ENCODE peak calls at places on chromosomes 7 and 10, in six cellular contexts. One of them, this sample, is unnamed.

GRCh38 chr10:23610626-23611307 is 171.9 kb downstream of the OTUD1 start:
- DNase-seq in IMR-90: no peak
- DNase-seq in AG04450: no peak
- DNase-seq in CD4-positive, alpha-beta memory T cell: no peak
- DNase-seq in lung: no peak
- DNase-seq in gastrocnemius medialis: no peak
- DNase-seq in this sample: no peak

GRCh38 chr7:88223265-88223664 is 3.4 kb upstream of the SRI start:
- DNase-seq in IMR-90: no peak
- DNase-seq in AG04450: no peak
- DNase-seq in CD4-positive, alpha-beta memory T cell: no peak
- DNase-seq in lung: no peak
- DNase-seq in gastrocnemius medialis: no peak
- DNase-seq in this sample: no peak

GRCh38 chr10:110305767-110306451 is 1.2 kb upstream of the SMNDC1 start:
- DNase-seq in IMR-90: peak; percentile 95
- DNase-seq in AG04450: peak; percentile 83
- DNase-seq in CD4-positive, alpha-beta memory T cell: peak; percentile 82
- DNase-seq in lung: no peak
- DNase-seq in gastrocnemius medialis: peak; percentile 30
- DNase-seq in this sample: no peak

GRCh38 chr10:43131256-43131655 is 7.0 kb upstream of the CSGALNACT2 start:
- DNase-seq in IMR-90: no peak
- DNase-seq in AG04450: no peak
- DNase-seq in CD4-positive, alpha-beta memory T cell: no peak
- DNase-seq in lung: peak; percentile 7
- DNase-seq in gastrocnemius medialis: no peak
- DNase-seq in this sample: no peak

GRCh38 chr10:76055963-76056362 is 624.5 kb downstream of the LRMDA start:
- DNase-seq in IMR-90: no peak
- DNase-seq in AG04450: no peak
- DNase-seq in CD4-positive, alpha-beta memory T cell: no peak
- DNase-seq in lung: no peak
- DNase-seq in gastrocnemius medialis: no peak
- DNase-seq in this sample: no peak

GRCh38 chr10:96285331-96285752 is 14.0 kb upstream of the BLNK start:
- DNase-seq in IMR-90: no peak
- DNase-seq in AG04450: no peak
- DNase-seq in CD4-positive, alpha-beta memory T cell: no peak
- DNase-seq in lung: no peak
- DNase-seq in gastrocnemius medialis: no peak
- DNase-seq in this sample: no peak

GRCh38 chr10:99730026-99730425 is 1.9 kb downstream of the COX15 start:
- DNase-seq in IMR-90: peak; percentile 70
- DNase-seq in AG04450: no peak
- DNase-seq in CD4-positive, alpha-beta memory T cell: no peak
- DNase-seq in lung: no peak
- DNase-seq in gastrocnemius medialis: no peak
- DNase-seq in this sample: no peak

GRCh38 chr10:102918817-102919236 is 733 bp downstream of the CNNM2 start:
- DNase-seq in IMR-90: no peak
- DNase-seq in AG04450: no peak
- DNase-seq in CD4-positive, alpha-beta memory T cell: peak; percentile 42
- DNase-seq in lung: no peak
- DNase-seq in gastrocnemius medialis: no peak
- DNase-seq in this sample: no peak

GRCh38 chr7:130732980-130733865 is 784 bp downstream of the KLF14 start:
- DNase-seq in IMR-90: peak; percentile 1
- DNase-seq in AG04450: no peak
- DNase-seq in CD4-positive, alpha-beta memory T cell: peak; percentile 15
- DNase-seq in lung: no peak
- DNase-seq in gastrocnemius medialis: peak; percentile 17
- DNase-seq in this sample: peak; percentile 69

GRCh38 chr7:107993879-107994278 is 9.1 kb downstream of the LAMB1 start:
- DNase-seq in IMR-90: peak; percentile 46
- DNase-seq in AG04450: no peak
- DNase-seq in CD4-positive, alpha-beta memory T cell: no peak
- DNase-seq in lung: no peak
- DNase-seq in gastrocnemius medialis: no peak
- DNase-seq in this sample: no peak

GRCh38 chr7:107538001-107538400 is 25.7 kb downstream of the COG5 start:
- DNase-seq in IMR-90: no peak
- DNase-seq in AG04450: no peak
- DNase-seq in CD4-positive, alpha-beta memory T cell: no peak
- DNase-seq in lung: no peak
- DNase-seq in gastrocnemius medialis: no peak
- DNase-seq in this sample: no peak

GRCh38 chr7:156984209-156984891 is 26.1 kb downstream of the MNX1 start:
- DNase-seq in IMR-90: peak; percentile 28
- DNase-seq in AG04450: peak; percentile 8
- DNase-seq in CD4-positive, alpha-beta memory T cell: no peak
- DNase-seq in lung: no peak
- DNase-seq in gastrocnemius medialis: peak; percentile 46
- DNase-seq in this sample: no peak

DNA sequence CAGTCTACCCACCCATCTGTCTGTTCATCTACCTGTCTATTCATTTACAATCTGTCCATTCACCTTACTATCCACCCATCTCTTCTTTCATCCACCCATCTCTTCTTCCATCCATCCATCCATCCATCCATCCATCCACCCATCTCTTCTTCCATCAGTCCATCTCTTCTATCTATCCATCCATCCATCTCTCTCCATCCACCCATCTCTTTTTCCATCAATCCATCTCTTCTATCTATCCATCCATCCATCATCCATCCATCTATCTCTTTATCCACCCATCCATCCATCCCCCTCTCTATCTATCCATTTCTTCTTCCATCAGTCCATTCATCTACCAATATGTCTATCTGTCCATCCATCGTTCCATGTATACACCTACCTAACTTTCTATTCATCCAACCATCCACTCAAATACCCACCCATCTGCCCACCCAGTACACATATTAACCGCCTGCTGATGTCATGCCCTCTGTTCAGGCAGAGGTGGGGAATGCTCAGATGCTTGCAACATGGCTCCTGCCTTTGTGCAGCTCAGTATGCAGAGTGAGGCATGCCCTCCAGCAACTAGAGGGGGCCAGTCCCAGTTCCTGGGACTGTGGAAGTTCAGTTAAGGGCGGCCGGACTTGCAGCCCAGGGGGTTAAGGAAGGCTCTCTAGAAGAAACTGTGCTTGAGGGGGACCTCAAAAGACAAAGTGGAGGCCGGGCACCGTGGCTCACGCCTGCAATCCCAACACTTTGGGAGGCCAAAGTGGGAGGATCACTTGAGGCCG is 11.3 kb upstream of the MLXIPL start:
- DNase-seq in IMR-90: no peak
- DNase-seq in AG04450: no peak
- DNase-seq in CD4-positive, alpha-beta memory T cell: no peak
- DNase-seq in lung: no peak
- DNase-seq in gastrocnemius medialis: no peak
- DNase-seq in this sample: no peak
- H3K27ac ChIP-seq in IMR-90: no peak overlapping the region
- H3K27ac ChIP-seq in AG04450: no peak overlapping the region
- H3K27ac ChIP-seq in CD4-positive, alpha-beta memory T cell: no peak overlapping the region
- H3K27ac ChIP-seq in lung: no peak overlapping the region
- H3K27ac ChIP-seq in gastrocnemius medialis: no peak overlapping the region
- H3K27ac ChIP-seq in this sample: no peak overlapping the region

GRCh38 chr10:28471705-28472050 is 61.2 kb upstream of the WAC start:
- DNase-seq in IMR-90: no peak
- DNase-seq in AG04450: no peak
- DNase-seq in CD4-positive, alpha-beta memory T cell: no peak
- DNase-seq in lung: no peak
- DNase-seq in gastrocnemius medialis: no peak
- DNase-seq in this sample: no peak
- H3K27ac ChIP-seq in IMR-90: no peak overlapping the region
- H3K27ac ChIP-seq in AG04450: no peak overlapping the region
- H3K27ac ChIP-seq in CD4-positive, alpha-beta memory T cell: no peak overlapping the region
- H3K27ac ChIP-seq in lung: no peak overlapping the region
- H3K27ac ChIP-seq in gastrocnemius medialis: no peak overlapping the region
- H3K27ac ChIP-seq in this sample: no peak overlapping the region

GRCh38 chr7:28070311-28071055 is 110.1 kb downstream of the JAZF1 start:
- DNase-seq in IMR-90: no peak
- DNase-seq in AG04450: no peak
- DNase-seq in CD4-positive, alpha-beta memory T cell: no peak
- DNase-seq in lung: no peak
- DNase-seq in gastrocnemius medialis: no peak
- DNase-seq in this sample: peak; percentile 26
- H3K27ac ChIP-seq in IMR-90: peak overlapping the region; percentile 68
- H3K27ac ChIP-seq in AG04450: peak overlapping the region; percentile 47
- H3K27ac ChIP-seq in CD4-positive, alpha-beta memory T cell: no peak overlapping the region
- H3K27ac ChIP-seq in lung: no peak overlapping the region
- H3K27ac ChIP-seq in gastrocnemius medialis: peak overlapping the region; percentile 49
- H3K27ac ChIP-seq in this sample: peak overlapping the region; percentile 20

GRCh38 chr10:34815174-34816066 is at the start of gene PARD3:
- DNase-seq in IMR-90: peak; percentile 51
- DNase-seq in AG04450: no peak
- DNase-seq in CD4-positive, alpha-beta memory T cell: no peak
- DNase-seq in lung: peak; percentile 61
- DNase-seq in gastrocnemius medialis: peak; percentile 69
- DNase-seq in this sample: peak; percentile 88
- H3K27ac ChIP-seq in IMR-90: peak within 1 kb of the TSS; percentile 93
- H3K27ac ChIP-seq in AG04450: peak within 1 kb of the TSS; percentile 39
- H3K27ac ChIP-seq in CD4-positive, alpha-beta memory T cell: no peak within 1 kb of the TSS
- H3K27ac ChIP-seq in lung: peak within 1 kb of the TSS; percentile 90
- H3K27ac ChIP-seq in gastrocnemius medialis: peak within 1 kb of the TSS; percentile 86
- H3K27ac ChIP-seq in this sample: peak within 1 kb of the TSS; percentile 80

DNA sequence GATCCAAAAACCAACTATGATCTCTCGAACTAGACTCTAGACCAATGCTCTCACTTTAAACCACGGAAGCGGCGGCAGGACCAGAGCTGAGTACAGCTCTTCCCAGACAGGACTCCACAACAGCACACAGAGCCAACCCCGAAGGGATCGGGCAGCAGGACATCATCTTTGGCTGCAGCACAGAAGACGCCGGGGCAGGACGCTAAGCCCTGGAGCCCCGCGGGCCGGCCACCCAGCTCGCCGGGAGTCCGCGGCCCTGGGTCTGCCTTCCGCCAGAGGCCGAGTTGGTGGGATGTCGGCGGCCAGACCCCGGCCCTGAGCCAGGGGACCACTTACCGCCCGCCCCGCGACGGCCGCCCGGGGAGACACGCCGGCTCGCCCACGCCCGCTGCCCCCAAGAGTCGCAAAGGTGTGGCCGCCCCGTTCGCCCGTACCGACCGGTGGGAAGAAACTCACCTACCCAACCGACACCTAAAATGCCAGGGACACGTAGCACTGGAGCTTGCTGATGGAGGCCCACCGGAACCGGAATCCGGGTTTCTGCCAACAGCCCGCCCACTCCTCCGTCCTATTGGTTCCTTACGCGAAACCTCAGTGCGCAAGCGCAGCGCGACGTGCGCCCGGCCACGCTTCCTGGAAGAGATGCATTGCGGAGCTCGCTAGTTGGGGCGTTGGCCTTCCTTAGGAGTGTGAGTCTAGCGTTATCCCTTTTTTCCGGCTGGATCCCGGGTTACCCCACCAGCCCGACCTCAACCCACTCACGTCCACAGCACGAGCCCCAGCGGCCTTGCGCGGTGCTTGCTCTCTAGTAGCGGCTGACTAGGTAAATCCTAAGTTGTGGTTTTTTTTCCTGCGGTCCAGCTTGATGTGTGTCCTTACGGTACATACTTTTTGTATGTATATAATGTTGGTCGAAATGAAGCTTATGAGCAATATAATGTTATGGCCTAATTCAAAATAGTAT is at the start of gene SEC61G:
- DNase-seq in IMR-90: peak; percentile 97
- DNase-seq in AG04450: peak; percentile 94
- DNase-seq in CD4-positive, alpha-beta memory T cell: peak; percentile 95
- DNase-seq in lung: peak; percentile 97
- DNase-seq in gastrocnemius medialis: peak; percentile 95
- DNase-seq in this sample: peak; percentile 99
- H3K27ac ChIP-seq in IMR-90: peak within 1 kb of the TSS; percentile 94
- H3K27ac ChIP-seq in AG04450: peak within 1 kb of the TSS; percentile 89
- H3K27ac ChIP-seq in CD4-positive, alpha-beta memory T cell: peak within 1 kb of the TSS; percentile 81
- H3K27ac ChIP-seq in lung: peak within 1 kb of the TSS; percentile 98
- H3K27ac ChIP-seq in gastrocnemius medialis: peak within 1 kb of the TSS; percentile 92
- H3K27ac ChIP-seq in this sample: peak within 1 kb of the TSS; percentile 95

GRCh38 chr7:2802504-2803341 is 41.4 kb downstream of the GNA12 start:
- DNase-seq in IMR-90: peak; percentile 72
- DNase-seq in AG04450: no peak
- DNase-seq in CD4-positive, alpha-beta memory T cell: no peak
- DNase-seq in lung: no peak
- DNase-seq in gastrocnemius medialis: no peak
- DNase-seq in this sample: no peak
- H3K27ac ChIP-seq in IMR-90: peak overlapping the region; percentile 97
- H3K27ac ChIP-seq in AG04450: peak overlapping the region; percentile 77
- H3K27ac ChIP-seq in CD4-positive, alpha-beta memory T cell: no peak overlapping the region
- H3K27ac ChIP-seq in lung: peak overlapping the region; percentile 76
- H3K27ac ChIP-seq in gastrocnemius medialis: no peak overlapping the region
- H3K27ac ChIP-seq in this sample: no peak overlapping the region

GRCh38 chr7:92839901-92840300 is 3.5 kb upstream of the CDK6 start:
- DNase-seq in IMR-90: no peak
- DNase-seq in AG04450: no peak
- DNase-seq in CD4-positive, alpha-beta memory T cell: no peak
- DNase-seq in lung: no peak
- DNase-seq in gastrocnemius medialis: no peak
- DNase-seq in this sample: no peak

GRCh38 chr7:92837214-92837749 is 909 bp upstream of the CDK6 start:
- DNase-seq in IMR-90: peak; percentile 35
- DNase-seq in AG04450: no peak
- DNase-seq in CD4-positive, alpha-beta memory T cell: no peak
- DNase-seq in lung: no peak
- DNase-seq in gastrocnemius medialis: no peak
- DNase-seq in this sample: no peak

GRCh38 chr7:92840309-92840708 is 3.9 kb upstream of the CDK6 start:
- DNase-seq in IMR-90: no peak
- DNase-seq in AG04450: no peak
- DNase-seq in CD4-positive, alpha-beta memory T cell: no peak
- DNase-seq in lung: no peak
- DNase-seq in gastrocnemius medialis: no peak
- DNase-seq in this sample: no peak

GRCh38 chr7:92841192-92841591 is 4.8 kb upstream of the CDK6 start:
- DNase-seq in IMR-90: peak; percentile 29
- DNase-seq in AG04450: no peak
- DNase-seq in CD4-positive, alpha-beta memory T cell: no peak
- DNase-seq in lung: no peak
- DNase-seq in gastrocnemius medialis: no peak
- DNase-seq in this sample: no peak

GRCh38 chr7:92838934-92839333 is 2.6 kb upstream of the CDK6 start:
- DNase-seq in IMR-90: no peak
- DNase-seq in AG04450: no peak
- DNase-seq in CD4-positive, alpha-beta memory T cell: no peak
- DNase-seq in lung: no peak
- DNase-seq in gastrocnemius medialis: no peak
- DNase-seq in this sample: no peak
- H3K27ac ChIP-seq in IMR-90: no peak overlapping the region
- H3K27ac ChIP-seq in AG04450: no peak overlapping the region
- H3K27ac ChIP-seq in CD4-positive, alpha-beta memory T cell: no peak overlapping the region
- H3K27ac ChIP-seq in lung: no peak overlapping the region
- H3K27ac ChIP-seq in gastrocnemius medialis: no peak overlapping the region
- H3K27ac ChIP-seq in this sample: no peak overlapping the region

GRCh38 chr7:137579913-137580640 is 236.5 kb upstream of the PTN start:
- DNase-seq in IMR-90: peak; percentile 95
- DNase-seq in AG04450: peak; percentile 65
- DNase-seq in CD4-positive, alpha-beta memory T cell: no peak
- DNase-seq in lung: no peak
- DNase-seq in gastrocnemius medialis: no peak
- DNase-seq in this sample: no peak
- H3K27ac ChIP-seq in IMR-90: peak overlapping the region; percentile 93
- H3K27ac ChIP-seq in AG04450: peak overlapping the region; percentile 48
- H3K27ac ChIP-seq in CD4-positive, alpha-beta memory T cell: no peak overlapping the region
- H3K27ac ChIP-seq in lung: no peak overlapping the region
- H3K27ac ChIP-seq in gastrocnemius medialis: no peak overlapping the region
- H3K27ac ChIP-seq in this sample: no peak overlapping the region

GRCh38 chr10:35875281-35875680 is 233.2 kb upstream of the FZD8 start:
- DNase-seq in IMR-90: peak; percentile 59
- DNase-seq in AG04450: no peak
- DNase-seq in CD4-positive, alpha-beta memory T cell: no peak
- DNase-seq in lung: no peak
- DNase-seq in gastrocnemius medialis: no peak
- DNase-seq in this sample: no peak
- H3K27ac ChIP-seq in IMR-90: no peak overlapping the region
- H3K27ac ChIP-seq in AG04450: no peak overlapping the region
- H3K27ac ChIP-seq in CD4-positive, alpha-beta memory T cell: no peak overlapping the region
- H3K27ac ChIP-seq in lung: no peak overlapping the region
- H3K27ac ChIP-seq in gastrocnemius medialis: no peak overlapping the region
- H3K27ac ChIP-seq in this sample: no peak overlapping the region